ENCODE peak calls at places on chromosomes 6 and 20, in four cellular contexts. I is iPS-NIHi11, C is lung, D is T-helper 2 cell. U is an unnamed sample.

GRCh38 chr6:170031096-170031471 is 259.8 kb downstream of the DLL1 start:
- DNase-seq in I (no peak), C (peak), D (no peak), U (no peak)

GRCh38 chr20:17910828-17911294 is 57.7 kb downstream of the SNX5 start:
- DNase-seq in I (no peak), C (peak), D (no peak), U (no peak)

GRCh38 chr6:963456-963855 is 270.5 kb upstream of the EXOC2 start:
- DNase-seq in I (no peak), C (no peak), D (no peak), U (no peak)

GRCh38 chr6:37531026-37531425 is 31.3 kb upstream of the CCDC167 start:
- DNase-seq in I (no peak), C (no peak), D (no peak), U (no peak)

GRCh38 chr20:40676466-40676865 is 12.6 kb downstream of the MAFB start:
- DNase-seq in I (no peak), C (no peak), D (no peak), U (no peak)

GRCh38 chr6:44099192-44099591 is 28.1 kb downstream of the MRPL14 start:
- DNase-seq in I (no peak), C (no peak), D (no peak), U (no peak)

GRCh38 chr20:371755-372542 is 8.6 kb upstream of the TRIB3 start:
- DNase-seq in I (peak), C (peak), D (no peak), U (peak)

GRCh38 chr6:170142559-170142958 is 148.3 kb downstream of the DLL1 start:
- DNase-seq in I (no peak), C (no peak), D (no peak), U (no peak)

GRCh38 chr6:42281570-42281969 is 63.9 kb upstream of the MRPS10 start:
- DNase-seq in I (no peak), C (no peak), D (no peak), U (no peak)

GRCh38 chr20:41138527-41139226 is 1.3 kb downstream of the PLCG1 start:
- DNase-seq in I (no peak), C (no peak), D (no peak), U (no peak)

GRCh38 chr20:42313704-42314103 is 695.5 kb upstream of the CHD6 start:
- DNase-seq in I (no peak), C (no peak), D (no peak), U (no peak)